ENCODE peak calls at places on chromosomes 16 and 17, in seven cellular contexts. N is H1, B is breast epithelium, H is OCI-LY7, I is HAP-1, R is SJSA1, J is left lung. S is an unnamed sample.

GRCh38 chr16:13168091-13168572 is 266.7 kb downstream of the SHISA9 start:
- DNase-seq in R (no peak), B (no peak), I (no peak), J (no peak), H (peak; percentile 54), N (no peak), S (no peak)

GRCh38 chr16:22054847-22055590 is 37.3 kb upstream of the VWA3A start:
- DNase-seq in H (no peak), I (no peak), B (no peak), R (no peak), N (no peak), J (no peak), S (no peak)

GRCh38 chr16:23134274-23134673 is 15.0 kb downstream of the USP31 start:
- DNase-seq in B (no peak), H (no peak), I (no peak), N (no peak), R (no peak), J (no peak), S (no peak)

GRCh38 chr17:55430531-55431228 is 9.0 kb upstream of the MMD start:
- DNase-seq in R (no peak), J (no peak), N (no peak), B (no peak), H (peak; percentile 55), I (no peak), S (no peak)

GRCh38 chr16:29806096-29806579 is at the start of gene MAZ:
- DNase-seq in H (peak; percentile 85), B (no peak), R (no peak), J (peak; percentile 92), N (no peak), I (no peak), S (no peak)

GRCh38 chr16:12311309-12311708 is 334.8 kb downstream of the SNX29 start:
- DNase-seq in H (no peak), B (no peak), R (no peak), J (no peak), N (peak; percentile 55), I (no peak), S (no peak)

GRCh38 chr17:16933317-16934132 is 38.4 kb downstream of the TNFRSF13B start:
- DNase-seq in N (no peak), I (no peak), B (no peak), J (peak; percentile 20), H (no peak), R (no peak), S (no peak)

GRCh38 chr16:66705790-66706505 is 9.4 kb upstream of the CMTM4 start:
- DNase-seq in I (no peak), N (no peak), R (peak; percentile 57), J (no peak), B (peak; percentile 57), H (no peak), S (no peak)

GRCh38 chr17:16938496-16939270 is 33.2 kb downstream of the TNFRSF13B start:
- DNase-seq in H (no peak), I (no peak), R (no peak), N (no peak), J (peak; percentile 44), B (no peak), S (no peak)

GRCh38 chr16:81315271-81316175 is 761 bp downstream of the GAN start:
- DNase-seq in N (peak; percentile 62), H (peak; percentile 59), I (peak; percentile 41), J (peak; percentile 90), B (peak; percentile 60), R (peak; percentile 45), S (no peak)

GRCh38 chr16:19377864-19378263 is 39.8 kb upstream of the TMC5 start:
- DNase-seq in I (no peak), J (no peak), R (no peak), H (no peak), N (no peak), B (no peak), S (no peak)

GRCh38 chr17:13735444-13735843 is 133.7 kb upstream of the HS3ST3A1 start:
- DNase-seq in J (no peak), H (no peak), B (no peak), I (no peak), N (no peak), R (peak; percentile 54), S (no peak)

GRCh38 chr16:79334127-79334526 is 266.4 kb downstream of the MAF start:
- DNase-seq in R (no peak), J (no peak), B (no peak), H (peak; percentile 19), I (peak; percentile 39), N (peak; percentile 82), S (no peak)

GRCh38 chr17:50681260-50682200 is 26.2 kb downstream of the ANKRD40 start:
- DNase-seq in B (no peak), R (peak; percentile 80), J (no peak), I (peak; percentile 78), N (no peak), H (no peak), S (no peak)

GRCh38 chr17:21500064-21500463 is 123.9 kb downstream of the KCNJ12 start:
- DNase-seq in I (no peak), J (no peak), N (no peak), B (no peak), R (no peak), H (no peak), S (no peak)

GRCh38 chr16:48008011-48008410 is 147.8 kb downstream of the ABCC12 start:
- DNase-seq in H (no peak), R (no peak), N (peak; percentile 11), I (no peak), J (no peak), B (no peak), S (no peak)

GRCh38 chr17:44736551-44737240 is 22.1 kb upstream of the ADAM11 start:
- DNase-seq in R (no peak), I (no peak), J (no peak), N (no peak), H (no peak), B (no peak), S (no peak)

GRCh38 chr16:74078877-74079586 is 217.6 kb upstream of the PSMD7 start:
- DNase-seq in H (no peak), R (no peak), N (no peak), J (no peak), B (no peak), I (no peak), S (no peak)

GRCh38 chr17:52202572-52202876 is 44.0 kb upstream of the CA10 start:
- DNase-seq in B (no peak), R (no peak), H (no peak), I (no peak), N (no peak), J (no peak), S (no peak)

GRCh38 chr17:50297407-50297865 is 23.2 kb downstream of the TMEM92 start:
- DNase-seq in J (peak; percentile 94), I (peak; percentile 89), R (peak; percentile 73), B (peak; percentile 80), N (peak; percentile 93), H (peak; percentile 74), S (peak; percentile 46)

GRCh38 chr17:34252138-34252889 is 2.8 kb upstream of the CCL2 start:
- DNase-seq in I (peak; percentile 46), J (peak; percentile 87), N (no peak), B (peak; percentile 94), R (peak; percentile 96), H (peak; percentile 39), S (no peak)

GRCh38 chr17:18857864-18858566 is at the start of gene PRPSAP2:
- DNase-seq in H (peak; percentile 99), R (peak; percentile 64), J (peak; percentile 100), N (peak; percentile 93), B (peak; percentile 92), I (peak; percentile 97), S (peak; percentile 64)
- H3K4me1 ChIP-seq in H (peaks cover 47% of the 10 kb centered on the region), R (peaks cover 24% of the 10 kb centered on the region), J (no peaks in the 10 kb centered on the region), N (no peaks in the 10 kb centered on the region), B (no peaks in the 10 kb centered on the region), I (peaks cover 17% of the 10 kb centered on the region), S (peaks cover 2% of the 10 kb centered on the region)

DNA sequence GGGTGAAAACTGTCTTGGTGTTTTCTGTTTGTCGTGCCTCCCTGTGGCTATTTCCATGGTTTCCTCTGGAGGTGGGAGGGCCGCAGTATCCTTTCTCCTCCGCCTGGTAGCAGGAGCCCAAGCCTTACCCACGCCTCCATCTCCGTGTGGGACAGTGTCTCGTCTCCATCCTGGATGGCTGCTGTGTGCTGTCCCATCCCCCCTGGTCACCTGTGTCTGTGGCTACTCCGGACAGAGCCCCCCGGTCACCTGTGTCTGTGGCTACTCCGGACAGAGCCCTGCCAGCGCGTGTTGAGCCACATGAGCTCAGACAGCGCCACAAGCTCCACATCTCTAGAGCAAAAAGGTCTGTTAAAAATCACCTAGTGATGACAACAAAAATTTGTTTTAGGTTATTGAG is 198.2 kb upstream of the CHMP6 start:
- DNase-seq in N (no peak), H (no peak), R (peak; percentile 22), J (no peak), I (no peak), B (no peak), S (no peak)
- H3K4me1 ChIP-seq in N (no peaks in the 10 kb centered on the region), H (peaks cover 31% of the 10 kb centered on the region), R (peaks cover 60% of the 10 kb centered on the region), J (peaks cover 9% of the 10 kb centered on the region), I (peaks cover 2% of the 10 kb centered on the region), B (no peaks in the 10 kb centered on the region), S (peaks cover 3% of the 10 kb centered on the region)

DNA sequence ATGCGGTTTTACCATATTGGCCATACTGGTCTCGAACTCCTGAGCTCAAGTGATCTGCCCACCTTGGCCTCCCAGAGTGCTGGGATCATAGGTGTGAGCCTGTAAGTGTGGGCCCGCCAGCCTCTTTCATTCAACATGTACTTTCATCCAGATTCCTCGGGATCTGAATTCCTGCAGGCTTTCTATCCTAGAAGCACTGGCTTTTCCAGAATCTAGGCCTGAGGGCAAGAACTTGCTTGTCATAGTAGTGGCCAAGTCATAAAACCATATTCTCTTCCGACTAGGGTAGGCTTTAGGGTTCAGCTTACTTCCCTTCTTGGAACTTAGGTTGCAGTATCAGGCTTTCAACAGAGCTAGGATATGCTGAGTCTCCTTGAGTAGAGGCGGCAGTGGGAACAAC is 15.4 kb downstream of the SLC7A6 start:
- DNase-seq in H (no peak), N (no peak), J (no peak), I (no peak), R (no peak), B (no peak), S (no peak)
- H3K4me1 ChIP-seq in H (peaks cover 76% of the 10 kb centered on the region), N (no peaks in the 10 kb centered on the region), J (peaks cover 8% of the 10 kb centered on the region), I (no peaks in the 10 kb centered on the region), R (no peaks in the 10 kb centered on the region), B (no peaks in the 10 kb centered on the region), S (no peaks in the 10 kb centered on the region)

GRCh38 chr17:410674-411401 is 58.2 kb upstream of the RPH3AL start:
- DNase-seq in B (no peak), N (peak; percentile 52), J (no peak), R (peak; percentile 23), H (no peak), I (peak; percentile 45), S (no peak)
- H3K4me1 ChIP-seq in B (no peaks in the 10 kb centered on the region), N (no peaks in the 10 kb centered on the region), J (no peaks in the 10 kb centered on the region), R (peaks cover 18% of the 10 kb centered on the region), H (peaks cover 18% of the 10 kb centered on the region), I (peaks cover 9% of the 10 kb centered on the region), S (peaks cover 2% of the 10 kb centered on the region)

DNA sequence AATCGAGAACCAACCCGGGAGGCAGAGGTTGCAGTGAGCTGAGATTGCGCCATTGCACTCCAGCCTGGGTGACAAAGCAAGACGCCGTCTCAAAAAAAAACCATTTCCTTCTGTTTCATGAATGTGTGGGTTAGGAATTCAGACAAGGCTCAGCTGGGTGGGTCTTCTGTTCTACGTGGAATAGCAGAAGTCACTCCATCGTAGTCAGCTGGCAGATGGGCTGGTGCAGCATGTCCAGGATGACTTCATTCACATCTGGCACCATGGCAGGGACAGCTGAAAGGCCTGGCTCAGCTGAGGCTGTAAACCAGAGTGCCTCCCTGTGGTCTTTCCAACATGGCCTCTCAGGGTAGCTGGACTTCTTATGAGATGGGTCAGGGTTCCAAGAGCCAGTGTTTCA is 89.0 kb downstream of the C17orf67 start:
- DNase-seq in N (no peak), B (no peak), H (no peak), I (no peak), R (no peak), J (no peak), S (no peak)
- H3K4me1 ChIP-seq in N (no peaks in the 10 kb centered on the region), B (no peaks in the 10 kb centered on the region), H (no peaks in the 10 kb centered on the region), I (peaks cover 8% of the 10 kb centered on the region), R (peaks cover 17% of the 10 kb centered on the region), J (no peaks in the 10 kb centered on the region), S (peaks cover 7% of the 10 kb centered on the region)